ENCODE peak calls at places on chromosomes 2 and 18, in ten cellular contexts. E is Calu3; U is CD8-positive, alpha-beta memory T cell; M is T-helper 9 cell; B is stimulated activated CD8-positive, alpha-beta memory T cell treated with anti-CD3 and anti-CD28 coated beads, Interleukin-7, amount 100 ng/mL, for 1 hour; F is chondrocyte; T is ureter; P is GM12865; K is left ventricle myocardium inferior; S is fibroblast of mammary gland. I is an unnamed sample.

GRCh38 chr2:135799738-135800137 is 37.2 kb downstream of the LCT start:
- DNase-seq in E (no peak), U (no peak), M (no peak), B (no peak), F (no peak), T (no peak), P (no peak), K (no peak), S (no peak), I (no peak)

GRCh38 chr2:221518201-221518936 is 53.7 kb downstream of the EPHA4 start:
- DNase-seq in E (no peak), U (peak), M (peak), B (no peak), F (no peak), T (no peak), P (peak), K (no peak), S (no peak), I (no peak)

GRCh38 chr2:69815717-69816116 is 13.7 kb upstream of the GMCL1 start:
- DNase-seq in E (no peak), U (no peak), M (no peak), B (no peak), F (no peak), T (no peak), P (no peak), K (no peak), S (no peak), I (no peak)

GRCh38 chr2:181058378-181059269 is 78.2 kb downstream of the UBE2E3 start:
- DNase-seq in E (peak), U (no peak), M (peak), B (no peak), F (no peak), T (no peak), P (peak), K (no peak), S (peak), I (no peak)

GRCh38 chr2:192827735-192828134 is 633.0 kb upstream of the TMEFF2 start:
- DNase-seq in E (no peak), U (no peak), M (no peak), B (no peak), F (peak), T (no peak), P (no peak), K (no peak), S (no peak), I (no peak)

GRCh38 chr2:205903549-205904129 is 182.3 kb downstream of the INO80D start:
- DNase-seq in E (peak), U (no peak), M (no peak), B (no peak), F (no peak), T (no peak), P (peak), K (no peak), S (no peak), I (no peak)

GRCh38 chr2:240128608-240129144 is 7.4 kb downstream of the COPS9 start:
- DNase-seq in E (no peak), U (no peak), M (no peak), B (no peak), F (peak), T (no peak), P (no peak), K (no peak), S (no peak), I (no peak)

GRCh38 chr2:150271952-150272351 is 215.5 kb downstream of the RND3 start:
- DNase-seq in E (no peak), U (no peak), M (no peak), B (no peak), F (no peak), T (no peak), P (no peak), K (no peak), S (peak), I (no peak)

GRCh38 chr2:28293416-28293815 is 99.2 kb upstream of the FOSL2 start:
- DNase-seq in E (no peak), U (no peak), M (no peak), B (no peak), F (no peak), T (no peak), P (no peak), K (no peak), S (no peak), I (no peak)

GRCh38 chr18:79533146-79533545 is 137.4 kb downstream of the NFATC1 start:
- DNase-seq in E (no peak), U (no peak), M (no peak), B (no peak), F (no peak), T (no peak), P (no peak), K (no peak), S (no peak), I (peak)

GRCh38 chr2:31889044-31889443 is 121.8 kb downstream of the MEMO1 start:
- DNase-seq in E (no peak), U (no peak), M (no peak), B (no peak), F (no peak), T (no peak), P (no peak), K (no peak), S (no peak), I (no peak)

GRCh38 chr18:45250479-45250878 is 364.8 kb upstream of the SLC14A2 start:
- DNase-seq in E (no peak), U (no peak), M (no peak), B (no peak), F (no peak), T (no peak), P (no peak), K (no peak), S (no peak), I (no peak)

GRCh38 chr2:98822301-98823164 is 91.6 kb upstream of the MGAT4A start:
- DNase-seq in E (no peak), U (peak), M (peak), B (peak), F (no peak), T (no peak), P (no peak), K (peak), S (no peak), I (peak)

GRCh38 chr2:237154050-237154638 is 68.5 kb downstream of the COPS8 start:
- DNase-seq in E (peak), U (peak), M (peak), B (no peak), F (no peak), T (peak), P (peak), K (no peak), S (peak), I (no peak)

GRCh38 chr2:112794131-112794733 is 9.9 kb upstream of the IL1A start:
- DNase-seq in E (peak), U (no peak), M (no peak), B (no peak), F (no peak), T (peak), P (peak), K (peak), S (peak), I (no peak)

GRCh38 chr2:133561045-133561852 is 7.0 kb downstream of the NCKAP5 start:
- DNase-seq in E (peak), U (no peak), M (no peak), B (no peak), F (no peak), T (no peak), P (peak), K (no peak), S (peak), I (no peak)

GRCh38 chr2:202034249-202035088 is 814 bp downstream of the FZD7 start:
- DNase-seq in E (peak), U (no peak), M (peak), B (no peak), F (no peak), T (peak), P (peak), K (peak), S (peak), I (peak)

GRCh38 chr18:79930020-79930642 is 21.3 kb downstream of the SLC66A2 start:
- DNase-seq in E (no peak), U (no peak), M (no peak), B (no peak), F (no peak), T (no peak), P (no peak), K (no peak), S (peak), I (no peak)

GRCh38 chr2:153871231-153872221 is at the start of gene GALNT13:
- DNase-seq in E (no peak), U (no peak), M (no peak), B (no peak), F (peak), T (peak), P (no peak), K (peak), S (peak), I (no peak)

GRCh38 chr2:37802899-37803379 is 122.1 kb upstream of the RMDN2 start:
- DNase-seq in E (no peak), U (no peak), M (no peak), B (no peak), F (no peak), T (no peak), P (no peak), K (no peak), S (peak), I (no peak)

GRCh38 chr2:232525796-232526195 is at the start of gene CHRND:
- DNase-seq in E (no peak), U (no peak), M (no peak), B (no peak), F (no peak), T (no peak), P (no peak), K (peak), S (no peak), I (no peak)

GRCh38 chr2:223784221-223784772 is 53.1 kb downstream of the AP1S3 start:
- DNase-seq in E (no peak), U (no peak), M (no peak), B (no peak), F (no peak), T (no peak), P (no peak), K (no peak), S (no peak), I (no peak)

GRCh38 chr2:229775614-229776313 is 61.4 kb upstream of the DNER start:
- DNase-seq in E (no peak), U (no peak), M (no peak), B (no peak), F (no peak), T (no peak), P (peak), K (no peak), S (peak), I (no peak)

GRCh38 chr18:34223164-34223892 is 1.4 kb downstream of the NOL4 start:
- DNase-seq in E (no peak), U (no peak), M (no peak), B (no peak), F (no peak), T (no peak), P (peak), K (no peak), S (no peak), I (no peak)

GRCh38 chr18:50819027-50819726 is 639 bp downstream of the MRO start:
- DNase-seq in E (peak), U (no peak), M (no peak), B (no peak), F (no peak), T (no peak), P (no peak), K (peak), S (peak), I (no peak)

GRCh38 chr2:69863310-69863709 is 30.4 kb upstream of the SNRNP27 start:
- DNase-seq in E (no peak), U (no peak), M (no peak), B (no peak), F (no peak), T (no peak), P (no peak), K (no peak), S (no peak), I (no peak)

GRCh38 chr2:134773372-134774073 is 54.7 kb upstream of the TMEM163 start:
- DNase-seq in E (no peak), U (no peak), M (no peak), B (no peak), F (no peak), T (no peak), P (no peak), K (no peak), S (no peak), I (no peak)

GRCh38 chr18:22175326-22175725 is 5.9 kb downstream of the GATA6 start:
- DNase-seq in E (no peak), U (no peak), M (no peak), B (no peak), F (no peak), T (no peak), P (no peak), K (no peak), S (no peak), I (no peak)

GRCh38 chr2:105929506-105929905 is 184.8 kb downstream of the NCK2 start:
- DNase-seq in E (no peak), U (peak), M (peak), B (no peak), F (no peak), T (no peak), P (no peak), K (no peak), S (peak), I (no peak)

GRCh38 chr2:237358721-237359595 is 55.0 kb downstream of the COL6A3 start:
- DNase-seq in E (no peak), U (no peak), M (no peak), B (no peak), F (no peak), T (no peak), P (no peak), K (no peak), S (no peak), I (no peak)

GRCh38 chr2:45987856-45988255 is 309.4 kb upstream of the EPAS1 start:
- DNase-seq in E (no peak), U (no peak), M (no peak), B (no peak), F (no peak), T (peak), P (no peak), K (no peak), S (no peak), I (no peak)

GRCh38 chr2:84894131-84894586 is 11.3 kb upstream of the TMSB10 start:
- DNase-seq in E (no peak), U (no peak), M (no peak), B (no peak), F (no peak), T (peak), P (no peak), K (no peak), S (no peak), I (no peak)

GRCh38 chr18:21740724-21741510 is at the start of gene MIB1:
- DNase-seq in E (no peak), U (no peak), M (peak), B (peak), F (peak), T (peak), P (no peak), K (peak), S (no peak), I (peak)